ENCODE peak calls at places on chromosome 5, in ten cellular contexts. N is renal cortical epithelial cell; A is lower leg skin; W is HS-27A; J is AML-193; K is T-cell; O is stimulated activated CD4-positive, alpha-beta T cell treated with anti-CD3 and anti-CD28 coated beads, Interleukin-1b, Interleukin-23, amount 100 ng/mL, for 48 hours; C is neural crest cell; L is activated T-cell treated with anti-CD3 and anti-CD28 coated beads for 4 hours; T is NCI-H2081 treated with DMSO at 0.1 percent for 48 hours. Y is an unnamed sample.

GRCh38 chr5:124162782-124163532 is 583.5 kb downstream of the ZNF608 start:
- DNase-seq in N (peak), A (no peak), W (no peak), J (no peak), K (no peak), O (no peak), C (peak), L (no peak), T (peak), Y (no peak)

GRCh38 chr5:125703616-125704015 is 719.6 kb upstream of the GRAMD2B start:
- DNase-seq in N (peak), A (no peak), W (no peak), J (no peak), K (no peak), O (no peak), C (no peak), L (no peak), T (no peak), Y (no peak)

GRCh38 chr5:170162631-170163321 is 57.1 kb downstream of the FOXI1 start:
- DNase-seq in N (no peak), A (no peak), W (no peak), J (no peak), K (no peak), O (no peak), C (no peak), L (no peak), T (no peak), Y (no peak)

GRCh38 chr5:135064235-135064570 is 30.2 kb upstream of the PITX1 start:
- DNase-seq in N (no peak), A (no peak), W (no peak), J (no peak), K (no peak), O (no peak), C (no peak), L (no peak), T (no peak), Y (no peak)

GRCh38 chr5:66002415-66002814 is 76.0 kb downstream of the ERBIN start:
- DNase-seq in N (no peak), A (no peak), W (no peak), J (no peak), K (no peak), O (no peak), C (no peak), L (no peak), T (no peak), Y (no peak)

GRCh38 chr5:97056263-97056662 is 86.1 kb downstream of the LIX1 start:
- DNase-seq in N (no peak), A (no peak), W (no peak), J (no peak), K (no peak), O (no peak), C (no peak), L (no peak), T (no peak), Y (no peak)

GRCh38 chr5:142969624-142970439 is 199.7 kb downstream of the ARHGAP26 start:
- DNase-seq in N (no peak), A (no peak), W (no peak), J (no peak), K (no peak), O (no peak), C (no peak), L (no peak), T (no peak), Y (no peak)

GRCh38 chr5:4295663-4296339 is 700.2 kb downstream of the IRX1 start:
- DNase-seq in N (no peak), A (no peak), W (no peak), J (no peak), K (no peak), O (no peak), C (peak), L (no peak), T (no peak), Y (no peak)

GRCh38 chr5:176491056-176491646 is 43.0 kb downstream of the FAF2 start:
- DNase-seq in N (no peak), A (no peak), W (no peak), J (no peak), K (no peak), O (no peak), C (no peak), L (no peak), T (no peak), Y (no peak)

GRCh38 chr5:8879248-8879647 is 666.6 kb downstream of the SEMA5A start:
- DNase-seq in N (no peak), A (no peak), W (no peak), J (no peak), K (no peak), O (no peak), C (no peak), L (no peak), T (no peak), Y (no peak)

GRCh38 chr5:137498301-137498735 is 808 bp downstream of the SPOCK1 start:
- DNase-seq in N (no peak), A (no peak), W (no peak), J (no peak), K (no peak), O (no peak), C (peak), L (no peak), T (no peak), Y (no peak)

GRCh38 chr5:60636001-60636400 is 64.0 kb downstream of the DEPDC1B start:
- DNase-seq in N (no peak), A (no peak), W (no peak), J (no peak), K (no peak), O (no peak), C (no peak), L (no peak), T (no peak), Y (no peak)

GRCh38 chr5:156414381-156414780 is 87.4 kb downstream of the SGCD start:
- DNase-seq in N (no peak), A (no peak), W (no peak), J (no peak), K (no peak), O (no peak), C (no peak), L (no peak), T (no peak), Y (no peak)